ENCODE peak calls at places on chromosome 16, in seven cellular contexts. L, C, X, I, B, P and G are unnamed samples.

GRCh38 chr16:84730406-84731106 is 30.8 kb downstream of the USP10 start:
- DNase-seq in X (no peak), B (no peak), L (peak), P (peak), C (peak), I (no peak), G (peak)

GRCh38 chr16:12793120-12793889 is 10.4 kb downstream of the CPPED1 start:
- DNase-seq in B (no peak), I (peak), C (no peak), X (no peak), P (no peak), L (no peak), G (no peak)

GRCh38 chr16:50575743-50576142 is 27.5 kb downstream of the NKD1 start:
- DNase-seq in P (no peak), I (no peak), L (no peak), X (no peak), B (no peak), C (no peak), G (no peak)

GRCh38 chr16:89742948-89743347 is 21.6 kb downstream of the ZNF276 start:
- DNase-seq in P (no peak), C (no peak), I (no peak), B (no peak), X (no peak), L (no peak), G (no peak)

GRCh38 chr16:77951788-77952187 is 70.6 kb upstream of the CLEC3A start:
- DNase-seq in X (no peak), L (no peak), I (peak), B (peak), P (no peak), C (no peak), G (no peak)

GRCh38 chr16:24652209-24652712 is 77.2 kb upstream of the TNRC6A start:
- DNase-seq in I (peak), P (no peak), L (no peak), C (no peak), B (no peak), X (no peak), G (no peak)

GRCh38 chr16:7113949-7114348 is 218.7 kb upstream of the RBFOX1 start:
- DNase-seq in I (no peak), X (no peak), B (no peak), P (no peak), L (no peak), C (no peak), G (no peak)

GRCh38 chr16:10332301-10332700 is 53.6 kb upstream of the ATF7IP2 start:
- DNase-seq in C (no peak), P (no peak), B (no peak), X (no peak), I (no peak), L (no peak), G (no peak)

GRCh38 chr16:17334096-17334495 is 136.7 kb downstream of the XYLT1 start:
- DNase-seq in B (no peak), P (peak), L (no peak), X (no peak), I (no peak), C (peak), G (no peak)

GRCh38 chr16:50747206-50747956 is 5.5 kb downstream of the CYLD start:
- DNase-seq in L (peak), X (no peak), C (no peak), I (no peak), B (no peak), P (no peak), G (peak)

GRCh38 chr16:48295493-48296281 is 48.3 kb upstream of the ABCC11 start:
- DNase-seq in B (no peak), I (no peak), P (no peak), L (no peak), X (no peak), C (no peak), G (no peak)

GRCh38 chr16:72658888-72659717 is 388.8 kb downstream of the ZFHX3 start:
- DNase-seq in I (no peak), X (no peak), C (no peak), L (no peak), P (no peak), B (no peak), G (no peak)

GRCh38 chr16:78551487-78552085 is 452.1 kb downstream of the WWOX start:
- DNase-seq in L (no peak), B (no peak), X (no peak), I (no peak), P (no peak), C (no peak), G (no peak)

GRCh38 chr16:69301187-69301586 is 10.0 kb upstream of the VPS4A start:
- DNase-seq in X (no peak), I (no peak), P (no peak), L (no peak), C (no peak), B (no peak), G (no peak)

GRCh38 chr16:55039042-55039441 is 108.4 kb downstream of the IRX5 start:
- DNase-seq in I (no peak), L (no peak), B (no peak), C (no peak), P (peak), X (no peak), G (no peak)

GRCh38 chr16:53529529-53529928 is 26.5 kb upstream of the AKTIP start:
- DNase-seq in B (no peak), X (no peak), I (no peak), P (no peak), C (no peak), L (no peak), G (no peak)

GRCh38 chr16:22763655-22764054 is 50.3 kb upstream of the HS3ST2 start:
- DNase-seq in L (no peak), P (no peak), B (no peak), C (no peak), X (no peak), I (peak), G (no peak)

GRCh38 chr16:1941924-1942809 is 832 bp downstream of the MSRB1 start:
- DNase-seq in X (no peak), C (no peak), L (no peak), I (no peak), P (peak), B (no peak), G (no peak)

GRCh38 chr16:75092777-75093176 is 23.8 kb downstream of the LDHD start:
- DNase-seq in I (no peak), X (no peak), B (no peak), L (no peak), P (no peak), C (no peak), G (no peak)

GRCh38 chr16:67451704-67452435 is 20.9 kb downstream of the HSD11B2 start:
- DNase-seq in I (no peak), X (no peak), L (no peak), C (no peak), P (no peak), B (no peak), G (no peak)

GRCh38 chr16:63981639-63982038 is 1140.2 kb downstream of the CDH11 start:
- DNase-seq in L (no peak), P (no peak), X (no peak), I (no peak), C (no peak), B (no peak), G (no peak)

GRCh38 chr16:8729779-8730334 is 55.4 kb downstream of the ABAT start:
- DNase-seq in I (no peak), X (no peak), C (no peak), P (peak), B (no peak), L (peak), G (no peak)

GRCh38 chr16:84643677-84644076 is 4.6 kb upstream of the KLHL36 start:
- DNase-seq in B (no peak), L (no peak), C (no peak), I (no peak), X (no peak), P (no peak), G (no peak)

GRCh38 chr16:83689385-83689831 is 118.4 kb upstream of the HSBP1 start:
- DNase-seq in I (peak), X (no peak), C (peak), L (no peak), B (no peak), P (no peak), G (no peak)

GRCh38 chr16:87464691-87465300 is 28.0 kb downstream of the ZCCHC14 start:
- DNase-seq in L (peak), P (peak), C (peak), X (no peak), B (peak), I (no peak), G (peak)

GRCh38 chr16:88888778-88889387 is 22.4 kb upstream of the PABPN1L start:
- DNase-seq in P (no peak), B (no peak), X (no peak), I (no peak), L (no peak), C (no peak), G (no peak)

GRCh38 chr16:85699224-85699558 is 10.4 kb upstream of the GINS2 start:
- DNase-seq in L (no peak), B (no peak), P (no peak), I (no peak), X (no peak), C (no peak), G (no peak)

GRCh38 chr16:80719573-80719972 is 84.8 kb downstream of the CDYL2 start:
- DNase-seq in P (no peak), B (no peak), I (no peak), C (no peak), X (no peak), L (no peak), G (no peak)

GRCh38 chr16:57357330-57358151 is 1.0 kb upstream of the CCL22 start:
- DNase-seq in I (no peak), P (no peak), B (no peak), X (no peak), L (no peak), C (no peak), G (no peak)

GRCh38 chr16:86443508-86444130 is 66.7 kb upstream of the FOXF1 start:
- DNase-seq in X (no peak), I (no peak), B (no peak), L (no peak), P (no peak), C (no peak), G (no peak)

GRCh38 chr16:50863673-50864144 is 121.8 kb downstream of the CYLD start:
- DNase-seq in P (no peak), X (no peak), C (no peak), L (no peak), B (no peak), I (no peak), G (no peak)

GRCh38 chr16:84600343-84601229 is 17.3 kb downstream of the COTL1 start:
- DNase-seq in I (no peak), X (no peak), L (peak), B (no peak), P (no peak), C (no peak), G (no peak)

GRCh38 chr16:27780468-27781194 is 230.7 kb downstream of the KATNIP start:
- DNase-seq in L (no peak), P (no peak), I (peak), X (no peak), C (no peak), B (no peak), G (no peak)

GRCh38 chr16:10466861-10467260 is 81.0 kb downstream of the ATF7IP2 start:
- DNase-seq in B (no peak), C (no peak), X (no peak), P (no peak), L (no peak), I (no peak), G (no peak)

GRCh38 chr16:57614546-57615343 is 13.7 kb upstream of the ADGRG1 start:
- DNase-seq in L (no peak), P (peak), C (no peak), X (no peak), I (no peak), B (no peak), G (no peak)

GRCh38 chr16:74521691-74522090 is 85.2 kb downstream of the GLG1 start:
- DNase-seq in C (peak), L (no peak), P (no peak), I (no peak), B (no peak), X (no peak), G (no peak)

GRCh38 chr16:632486-633335 is 1.9 kb downstream of the WFIKKN1 start:
- DNase-seq in X (no peak), B (no peak), P (no peak), C (no peak), I (no peak), L (no peak), G (no peak)